ENCODE peak calls at places on chromosomes 4 and X, in six cellular contexts. D is GM23338, L is SK-N-SH, W is PC-3, V is neural progenitor cell, C is GM23248. U is an unnamed sample.

GRCh38 chr4:134027931-134028330 is 173.7 kb downstream of the PABPC4L start:
- DNase-seq in W (peak; percentile 85), V (no peak), L (no peak), D (no peak), C (peak; percentile 49), U (peak; percentile 23)

GRCh38 chr4:157170321-157170720 is 50.2 kb upstream of the GRIA2 start:
- DNase-seq in C (no peak), D (no peak), W (no peak), L (no peak), V (no peak), U (no peak)

GRCh38 chrX:131059231-131059630 is 1.1 kb downstream of the ARHGAP36 start:
- DNase-seq in V (no peak), C (no peak), W (no peak), D (no peak), L (no peak), U (no peak)

GRCh38 chr4:85715996-85716737 is 241.2 kb downstream of the ARHGAP24 start:
- DNase-seq in D (no peak), C (no peak), W (no peak), L (no peak), V (no peak), U (no peak)

GRCh38 chr4:57048590-57049304 is 61.4 kb downstream of the IGFBP7 start:
- DNase-seq in D (no peak), W (peak; percentile 68), C (no peak), V (no peak), L (no peak), U (no peak)

GRCh38 chrX:9519546-9520210 is 54.8 kb downstream of the TBL1X start:
- DNase-seq in D (no peak), W (no peak), V (no peak), C (peak; percentile 54), L (no peak), U (no peak)

GRCh38 chr4:115923152-115923551 is 809.7 kb upstream of the NDST4 start:
- DNase-seq in L (no peak), C (no peak), V (no peak), W (no peak), D (no peak), U (no peak)

GRCh38 chrX:134548257-134548732 is 88.3 kb downstream of the HPRT1 start:
- DNase-seq in W (peak; percentile 21), D (peak; percentile 27), L (peak; percentile 30), C (peak; percentile 37), V (peak; percentile 50), U (peak; percentile 26)

GRCh38 chr4:133403913-133404312 is 254.8 kb downstream of the PCDH10 start:
- DNase-seq in V (no peak), D (no peak), W (no peak), L (no peak), C (no peak), U (no peak)

GRCh38 chrX:119654112-119654531 is 38.8 kb downstream of the SEPTIN6 start:
- DNase-seq in L (peak; percentile 12), C (peak; percentile 43), D (peak; percentile 35), W (no peak), V (peak; percentile 65), U (no peak)

GRCh38 chr4:169251291-169252235 is 19.2 kb downstream of the SH3RF1 start:
- DNase-seq in L (no peak), W (peak; percentile 91), V (peak; percentile 55), C (no peak), D (peak; percentile 90), U (no peak)

GRCh38 chrX:153925739-153926593 is at the start of gene ARHGAP4:
- DNase-seq in W (no peak), V (peak; percentile 28), D (peak; percentile 44), C (no peak), L (no peak), U (peak; percentile 58)

GRCh38 chr4:88043586-88044340 is 36.3 kb downstream of the PKD2 start:
- DNase-seq in V (no peak), D (no peak), C (no peak), W (no peak), L (no peak), U (no peak)

GRCh38 chr4:134126955-134127354 is 74.6 kb downstream of the PABPC4L start:
- DNase-seq in C (no peak), L (no peak), D (no peak), V (peak; percentile 11), W (no peak), U (no peak)

GRCh38 chr4:86942185-86942666 is 7.4 kb downstream of the AFF1 start:
- DNase-seq in D (no peak), W (peak; percentile 54), L (no peak), V (no peak), C (peak; percentile 28), U (no peak)

GRCh38 chrX:56281789-56282188 is 49.6 kb downstream of the KLF8 start:
- DNase-seq in D (peak; percentile 21), L (peak; percentile 3), W (peak; percentile 54), V (peak; percentile 7), C (peak; percentile 23), U (peak; percentile 68)

GRCh38 chrX:15989716-15990115 is 133.6 kb upstream of the GRPR start:
- DNase-seq in C (no peak), D (no peak), W (no peak), V (no peak), L (no peak), U (no peak)

GRCh38 chrX:19912-20571 is 261.1 kb upstream of the PLCXD1 start:
- DNase-seq in V (peak; percentile 36), L (peak; percentile 26), W (peak; percentile 0), C (peak; percentile 13), D (peak; percentile 33), U (no peak)

GRCh38 chr4:86640469-86640868 is 46.4 kb downstream of the PTPN13 start:
- DNase-seq in V (no peak), D (no peak), W (peak; percentile 28), L (no peak), C (peak; percentile 38), U (no peak)

GRCh38 chr4:185634066-185634652 is 98.9 kb upstream of the PDLIM3 start:
- DNase-seq in V (peak; percentile 16), D (peak; percentile 74), W (peak; percentile 56), C (no peak), L (peak; percentile 38), U (peak; percentile 49)

GRCh38 chr4:161320377-161320776 is 843.4 kb downstream of the FSTL5 start:
- DNase-seq in L (peak; percentile 2), W (peak; percentile 56), C (peak; percentile 1), V (peak; percentile 54), D (peak; percentile 69), U (peak; percentile 45)

GRCh38 chrX:124228849-124229248 is 103.6 kb upstream of the TEX13D start:
- DNase-seq in V (peak; percentile 9), L (no peak), W (no peak), C (no peak), D (peak; percentile 41), U (no peak)

GRCh38 chrX:49041683-49042529 is 1.3 kb downstream of the TFE3 start:
- DNase-seq in D (peak; percentile 21), L (peak; percentile 29), C (peak; percentile 55), V (no peak), W (peak; percentile 60), U (no peak)

GRCh38 chr4:165502919-165503907 is 124.4 kb downstream of the CPE start:
- DNase-seq in L (no peak), W (peak; percentile 80), D (no peak), C (peak; percentile 28), V (no peak), U (no peak)

GRCh38 chr4:164442167-164442566 is 311.8 kb upstream of the SMIM31 start:
- DNase-seq in V (no peak), D (no peak), L (no peak), W (peak; percentile 67), C (no peak), U (no peak)

GRCh38 chr4:13159041-13159620 is 325.0 kb downstream of the RAB28 start:
- DNase-seq in C (peak; percentile 51), W (peak; percentile 40), D (no peak), V (no peak), L (no peak), U (no peak)
- H3F3A ChIP-seq in C (peaks cover 26% of the 10 kb centered on the region), W (peaks cover 4% of the 10 kb centered on the region), D (no peaks in the 10 kb centered on the region), V (no peaks in the 10 kb centered on the region), L (no peaks in the 10 kb centered on the region), U (no peaks in the 10 kb centered on the region)

DNA sequence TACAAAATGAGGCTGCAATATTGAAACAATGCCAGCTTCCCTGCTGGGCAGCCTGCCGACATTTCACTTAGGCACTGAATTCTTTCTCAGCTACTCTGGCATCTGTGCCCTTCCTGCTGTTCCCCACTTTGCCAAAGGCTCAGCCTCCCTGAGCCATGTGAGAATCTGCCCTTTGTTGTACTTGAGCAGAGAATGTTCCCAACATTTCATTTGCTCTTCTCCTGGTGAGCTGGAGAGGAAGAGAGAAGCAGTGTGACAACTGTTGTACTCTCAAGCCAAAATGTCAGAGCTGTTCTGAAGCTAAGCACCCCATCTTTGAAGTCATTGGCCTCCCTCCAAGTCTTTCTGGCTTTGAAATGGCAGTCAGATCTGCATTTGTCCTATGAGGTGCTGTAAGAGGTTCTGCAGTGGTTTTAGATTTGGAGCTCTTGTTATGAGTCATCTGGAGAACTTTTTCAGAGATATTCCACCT is 32.5 kb downstream of the LANCL3 start:
- DNase-seq in L (no peak), C (no peak), W (no peak), D (no peak), V (no peak), U (no peak)
- TF ChIP-seq EZH2phosphoT487 in L (no peak), C (no peak), W (no peak), D (no peak), V (no peak), U (no peak)

DNA sequence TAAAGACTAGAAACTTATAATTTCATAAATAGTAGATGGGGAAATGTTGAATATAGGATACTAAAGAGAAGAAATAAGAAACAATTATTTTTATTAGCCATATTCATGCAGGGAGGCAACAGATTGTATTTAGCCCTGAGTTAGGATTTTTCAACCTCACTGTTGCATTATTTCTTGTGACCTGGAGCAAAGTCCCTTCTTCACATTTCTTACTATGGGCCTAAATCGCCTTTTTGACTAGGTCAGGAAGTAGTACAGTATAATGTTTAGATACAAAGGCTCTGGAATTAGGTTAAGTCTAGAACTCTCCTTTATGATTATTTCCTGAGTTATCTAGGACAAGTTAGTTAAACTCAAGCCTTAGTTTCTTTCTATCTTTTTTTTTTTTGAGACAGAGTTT is 88.1 kb downstream of the FRYL start:
- DNase-seq in D (no peak), L (no peak), W (no peak), V (no peak), C (no peak), U (no peak)
- H3K79me2 ChIP-seq in D (peaks cover 89% of the 10 kb centered on the region), L (peaks cover 92% of the 10 kb centered on the region), W (peaks cover 73% of the 10 kb centered on the region), V (peaks cover 97% of the 10 kb centered on the region), C (peaks cover 98% of the 10 kb centered on the region), U (peaks cover 65% of the 10 kb centered on the region)

GRCh38 chr4:6301051-6301731 is 31.5 kb downstream of the WFS1 start:
- DNase-seq in L (no peak), V (no peak), D (no peak), W (no peak), C (no peak), U (no peak)

GRCh38 chr4:6302869-6303268 is 33.2 kb downstream of the WFS1 start:
- DNase-seq in C (no peak), V (no peak), L (no peak), W (no peak), D (no peak), U (no peak)

GRCh38 chr4:6306299-6306698 is 36.6 kb downstream of the WFS1 start:
- DNase-seq in W (no peak), D (no peak), L (no peak), V (no peak), C (no peak), U (no peak)

GRCh38 chr4:6301732-6302442 is 32.2 kb downstream of the WFS1 start:
- DNase-seq in L (no peak), D (no peak), V (no peak), W (no peak), C (no peak), U (no peak)

DNA sequence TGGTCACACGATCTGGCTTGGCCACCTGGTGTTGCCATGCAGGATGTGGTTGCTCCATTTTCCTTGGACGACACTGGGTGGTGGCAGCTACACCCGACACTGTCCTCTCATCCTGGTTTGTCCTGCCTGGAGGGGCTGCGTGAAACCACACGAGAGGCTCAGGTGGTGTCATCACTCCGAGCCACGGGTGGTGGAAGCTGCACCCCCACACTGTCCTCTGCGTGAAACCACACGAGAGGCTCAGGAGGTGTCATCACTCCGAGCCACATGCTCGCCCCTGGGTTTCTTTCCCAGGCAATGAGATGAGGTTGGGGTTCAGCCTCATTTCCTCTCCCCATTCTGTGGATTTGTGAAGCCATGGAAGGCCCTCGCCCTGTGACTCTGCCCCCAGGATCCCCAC is 34.3 kb downstream of the WFS1 start:
- DNase-seq in C (no peak), L (no peak), W (no peak), D (no peak), V (no peak), U (no peak)
- H3F3A ChIP-seq in C (no peaks in the 10 kb centered on the region), L (no peaks in the 10 kb centered on the region), W (no peaks in the 10 kb centered on the region), D (no peaks in the 10 kb centered on the region), V (peaks cover 11% of the 10 kb centered on the region), U (no peaks in the 10 kb centered on the region)